ENCODE peak calls at places on chromosomes 2 and 18, in six cellular contexts. C is mammary epithelial cell; U is mesothelial cell of epicardium; E is CD8-positive, alpha-beta memory T cell; F is NB4; V is RPMI8226. Q is an unnamed sample.

GRCh38 chr18:62179213-62179612 is 7.6 kb downstream of the PIGN start:
- DNase-seq in U (no peak), E (no peak), F (no peak), V (no peak), C (no peak), Q (no peak)

GRCh38 chr2:167689444-167689843 is 558.0 kb downstream of the STK39 start:
- DNase-seq in F (peak), C (no peak), U (no peak), V (no peak), E (no peak), Q (peak)

GRCh38 chr18:47736376-47737140 is 193.9 kb downstream of the SMAD2 start:
- DNase-seq in C (no peak), U (peak), E (no peak), V (no peak), F (no peak), Q (no peak)

GRCh38 chr2:233210843-233211600 is 40.5 kb upstream of the ATG16L1 start:
- DNase-seq in F (no peak), U (peak), V (no peak), C (peak), E (no peak), Q (no peak)

GRCh38 chr2:97849881-97850540 is 136.6 kb downstream of the ZAP70 start:
- DNase-seq in F (no peak), V (no peak), C (peak), U (no peak), E (no peak), Q (no peak)

GRCh38 chr18:62369129-62369644 is 44.1 kb downstream of the TNFRSF11A start:
- DNase-seq in F (no peak), V (no peak), U (no peak), E (no peak), C (no peak), Q (no peak)

GRCh38 chr2:138187221-138187620 is 222.9 kb downstream of the HNMT start:
- DNase-seq in C (no peak), F (no peak), U (no peak), E (no peak), V (no peak), Q (no peak)

GRCh38 chr2:100986157-100986556 is 15.9 kb upstream of the RPL31 start:
- DNase-seq in E (no peak), V (no peak), C (no peak), U (no peak), F (no peak), Q (no peak)

GRCh38 chr2:159185401-159186130 is 100.9 kb downstream of the WDSUB1 start:
- DNase-seq in U (no peak), F (peak), V (peak), C (no peak), E (no peak), Q (peak)

GRCh38 chr2:237617305-237617982 is 9.9 kb upstream of the LRRFIP1 start:
- DNase-seq in F (no peak), C (no peak), E (no peak), V (no peak), U (no peak), Q (no peak)

GRCh38 chr2:184599054-184599874 is 935 bp downstream of the ZNF804A start:
- DNase-seq in V (peak), C (no peak), E (no peak), U (no peak), F (peak), Q (no peak)

GRCh38 chr2:30038419-30038818 is 108.4 kb upstream of the YPEL5 start:
- DNase-seq in V (no peak), C (peak), E (no peak), F (no peak), U (no peak), Q (no peak)

GRCh38 chr2:26550276-26551015 is 72.5 kb upstream of the OTOF start:
- DNase-seq in U (no peak), V (no peak), C (no peak), F (no peak), E (no peak), Q (no peak)

GRCh38 chr2:85524567-85524923 is 14.4 kb upstream of the MAT2A start:
- DNase-seq in C (no peak), E (no peak), V (no peak), F (peak), U (peak), Q (no peak)

GRCh38 chr2:147173186-147173575 is 671.6 kb upstream of the ACVR2A start:
- DNase-seq in C (peak), F (no peak), E (no peak), U (no peak), V (no peak), Q (peak)

GRCh38 chr2:12488365-12488972 is 228.3 kb upstream of the TRIB2 start:
- DNase-seq in V (no peak), C (no peak), E (peak), U (no peak), F (no peak), Q (no peak)

GRCh38 chr2:147177449-147177848 is 667.4 kb upstream of the ACVR2A start:
- DNase-seq in E (no peak), F (peak), V (no peak), U (no peak), C (peak), Q (no peak)

GRCh38 chr2:39015424-39015823 is 105.4 kb downstream of the SOS1 start:
- DNase-seq in V (no peak), C (no peak), F (no peak), U (no peak), E (no peak), Q (no peak)

GRCh38 chr18:62790836-62791772 is 75.8 kb downstream of the PHLPP1 start:
- DNase-seq in C (no peak), V (no peak), E (no peak), F (no peak), U (no peak), Q (no peak)

GRCh38 chr2:69122271-69122670 is 109.3 kb downstream of the ANTXR1 start:
- DNase-seq in U (no peak), C (peak), V (no peak), F (no peak), E (no peak), Q (no peak)

GRCh38 chr2:121694398-121695178 is 42.1 kb downstream of the NIFK start:
- DNase-seq in V (no peak), E (no peak), U (no peak), F (no peak), C (peak), Q (no peak)

GRCh38 chr2:32572737-32573136 is 55.1 kb upstream of the TTC27 start:
- DNase-seq in F (peak), V (no peak), U (no peak), E (peak), C (no peak), Q (no peak)

GRCh38 chr18:8208716-8209115 is 400.5 kb upstream of the RAB12 start:
- DNase-seq in E (no peak), V (no peak), F (no peak), U (no peak), C (no peak), Q (no peak)

GRCh38 chr18:10515456-10515855 is 10.4 kb upstream of the NAPG start:
- DNase-seq in V (no peak), E (no peak), C (peak), U (no peak), F (no peak), Q (no peak)

GRCh38 chr2:16334886-16335605 is 330.6 kb downstream of the CYRIA start:
- DNase-seq in C (no peak), V (no peak), F (no peak), E (no peak), U (no peak), Q (no peak)

GRCh38 chr18:62863629-62864028 is 148.3 kb downstream of the PHLPP1 start:
- DNase-seq in U (no peak), E (no peak), C (peak), F (peak), V (no peak), Q (no peak)

GRCh38 chr18:10851824-10852225 is 297.5 kb downstream of the PIEZO2 start:
- DNase-seq in E (no peak), V (peak), F (peak), C (peak), U (no peak), Q (peak)

GRCh38 chr2:230205034-230205433 is 14.8 kb downstream of the SP110 start:
- DNase-seq in C (no peak), E (no peak), U (no peak), V (no peak), F (peak), Q (no peak)

GRCh38 chr2:65639156-65639876 is 206.9 kb upstream of the SPRED2 start:
- DNase-seq in F (no peak), C (peak), U (no peak), V (no peak), E (no peak), Q (no peak)

GRCh38 chr2:171362396-171362795 is 71.4 kb downstream of the METTL8 start:
- DNase-seq in V (no peak), F (no peak), E (no peak), U (no peak), C (no peak), Q (no peak)

GRCh38 chr2:231563378-231563961 is 29.2 kb upstream of the TEX44 start:
- DNase-seq in F (peak), E (no peak), C (peak), U (peak), V (peak), Q (peak)

GRCh38 chr2:156088598-156088997 is 243.9 kb downstream of the NR4A2 start:
- DNase-seq in F (no peak), E (no peak), U (no peak), V (no peak), C (no peak), Q (no peak)

GRCh38 chr2:241905716-241906376 is 36.3 kb downstream of the RTP5 start:
- DNase-seq in C (no peak), V (no peak), F (no peak), U (no peak), E (no peak), Q (peak)

GRCh38 chr2:234963785-234964615 is 12.2 kb downstream of the SH3BP4 start:
- DNase-seq in U (no peak), E (no peak), V (no peak), C (peak), F (no peak), Q (no peak)

GRCh38 chr2:180559766-180560165 is 420.6 kb upstream of the UBE2E3 start:
- DNase-seq in U (no peak), F (peak), C (no peak), V (no peak), E (no peak), Q (no peak)

GRCh38 chr2:182898718-182899117 is 32.3 kb upstream of the FRZB start:
- DNase-seq in C (no peak), V (no peak), E (no peak), F (no peak), U (no peak), Q (no peak)

GRCh38 chr2:145140658-145141057 is 620.7 kb upstream of the ZEB2 start:
- DNase-seq in U (no peak), F (no peak), C (no peak), V (no peak), E (no peak), Q (no peak)